ENCODE peak calls at places on chromosomes 11 and 22, in four cellular contexts. One of them, this sample, is unnamed.

GRCh38 chr11:67027483-67027930 is 4.6 kb downstream of the SYT12 start:
- DNase-seq in heart right ventricle: no peak
- DNase-seq in PC-3: no peak
- DNase-seq in hepatocyte: no peak
- DNase-seq in this sample: peak; percentile 33

GRCh38 chr11:62770778-62771143 is 435 bp upstream of the TAF6L start:
- DNase-seq in hepatocyte: peak; percentile 32
- DNase-seq in PC-3: no peak
- DNase-seq in heart right ventricle: no peak
- DNase-seq in this sample: peak; percentile 47

GRCh38 chr11:121105063-121105480 is 4.0 kb downstream of the TECTA start:
- DNase-seq in heart right ventricle: peak; percentile 31
- DNase-seq in hepatocyte: no peak
- DNase-seq in PC-3: no peak
- DNase-seq in this sample: no peak

GRCh38 chr11:34029176-34029575 is 22.4 kb upstream of the CAPRIN1 start:
- DNase-seq in heart right ventricle: no peak
- DNase-seq in hepatocyte: no peak
- DNase-seq in PC-3: no peak
- DNase-seq in this sample: no peak

GRCh38 chr11:105155679-105156078 is 16.1 kb upstream of the CARD18 start:
- DNase-seq in heart right ventricle: no peak
- DNase-seq in hepatocyte: no peak
- DNase-seq in PC-3: no peak
- DNase-seq in this sample: no peak

GRCh38 chr11:119699227-119699626 is 29.8 kb downstream of the NECTIN1 start:
- DNase-seq in heart right ventricle: peak; percentile 83
- DNase-seq in PC-3: no peak
- DNase-seq in hepatocyte: peak; percentile 84
- DNase-seq in this sample: no peak

GRCh38 chr11:77411238-77411637 is 62.7 kb downstream of the PAK1 start:
- DNase-seq in hepatocyte: peak; percentile 11
- DNase-seq in heart right ventricle: peak; percentile 27
- DNase-seq in PC-3: no peak
- DNase-seq in this sample: peak; percentile 56

GRCh38 chr22:24400726-24401596 is 26.4 kb upstream of the ADORA2A start:
- DNase-seq in heart right ventricle: no peak
- DNase-seq in PC-3: no peak
- DNase-seq in hepatocyte: no peak
- DNase-seq in this sample: peak; percentile 50

GRCh38 chr11:119029340-119030028 is 1.2 kb downstream of the SLC37A4 start:
- DNase-seq in PC-3: peak; percentile 16
- DNase-seq in hepatocyte: peak; percentile 89
- DNase-seq in heart right ventricle: no peak
- DNase-seq in this sample: peak; percentile 28

GRCh38 chr11:19777032-19777341 is 64.3 kb downstream of the NAV2 start:
- DNase-seq in hepatocyte: peak; percentile 71
- DNase-seq in PC-3: peak; percentile 4
- DNase-seq in heart right ventricle: no peak
- DNase-seq in this sample: peak; percentile 27

GRCh38 chr11:70019576-70020011 is 58.5 kb upstream of the ANO1 start:
- DNase-seq in heart right ventricle: no peak
- DNase-seq in hepatocyte: no peak
- DNase-seq in PC-3: no peak
- DNase-seq in this sample: no peak

GRCh38 chr11:6646631-6647281 is 8.9 kb downstream of the DCHS1 start:
- DNase-seq in hepatocyte: peak; percentile 74
- DNase-seq in heart right ventricle: peak; percentile 47
- DNase-seq in PC-3: no peak
- DNase-seq in this sample: peak; percentile 68

GRCh38 chr11:117011541-117011908 is 86.7 kb downstream of the SIK3 start:
- DNase-seq in heart right ventricle: no peak
- DNase-seq in hepatocyte: no peak
- DNase-seq in PC-3: no peak
- DNase-seq in this sample: no peak

GRCh38 chr11:70111269-70112016 is 33.3 kb downstream of the ANO1 start:
- DNase-seq in heart right ventricle: peak; percentile 80
- DNase-seq in PC-3: peak; percentile 31
- DNase-seq in hepatocyte: peak; percentile 44
- DNase-seq in this sample: no peak

GRCh38 chr11:93623179-93623578 is 38.3 kb upstream of the CEP295 start:
- DNase-seq in PC-3: no peak
- DNase-seq in hepatocyte: peak; percentile 19
- DNase-seq in heart right ventricle: no peak
- DNase-seq in this sample: peak; percentile 80

GRCh38 chr11:117839936-117840813 is 15.6 kb upstream of the FXYD2 start:
- DNase-seq in PC-3: no peak
- DNase-seq in hepatocyte: no peak
- DNase-seq in heart right ventricle: no peak
- DNase-seq in this sample: no peak

GRCh38 chr11:108535384-108535955 is 37.3 kb upstream of the POGLUT3 start:
- DNase-seq in hepatocyte: no peak
- DNase-seq in PC-3: no peak
- DNase-seq in heart right ventricle: no peak
- DNase-seq in this sample: no peak

GRCh38 chr11:47480762-47481161 is 31.8 kb upstream of the RAPSN start:
- DNase-seq in hepatocyte: no peak
- DNase-seq in PC-3: no peak
- DNase-seq in heart right ventricle: no peak
- DNase-seq in this sample: no peak

GRCh38 chr11:65560555-65561418 is 2.6 kb upstream of the LTBP3 start:
- DNase-seq in hepatocyte: peak; percentile 69
- DNase-seq in PC-3: peak; percentile 56
- DNase-seq in heart right ventricle: peak; percentile 61
- DNase-seq in this sample: no peak

GRCh38 chr11:129278586-129279319 is 86.6 kb upstream of the ARHGAP32 start:
- DNase-seq in PC-3: peak; percentile 43
- DNase-seq in hepatocyte: peak; percentile 64
- DNase-seq in heart right ventricle: peak; percentile 29
- DNase-seq in this sample: no peak

GRCh38 chr11:5933116-5933515 is 8.9 kb upstream of the OR56A3 start:
- DNase-seq in hepatocyte: no peak
- DNase-seq in PC-3: no peak
- DNase-seq in heart right ventricle: no peak
- DNase-seq in this sample: no peak

DNA sequence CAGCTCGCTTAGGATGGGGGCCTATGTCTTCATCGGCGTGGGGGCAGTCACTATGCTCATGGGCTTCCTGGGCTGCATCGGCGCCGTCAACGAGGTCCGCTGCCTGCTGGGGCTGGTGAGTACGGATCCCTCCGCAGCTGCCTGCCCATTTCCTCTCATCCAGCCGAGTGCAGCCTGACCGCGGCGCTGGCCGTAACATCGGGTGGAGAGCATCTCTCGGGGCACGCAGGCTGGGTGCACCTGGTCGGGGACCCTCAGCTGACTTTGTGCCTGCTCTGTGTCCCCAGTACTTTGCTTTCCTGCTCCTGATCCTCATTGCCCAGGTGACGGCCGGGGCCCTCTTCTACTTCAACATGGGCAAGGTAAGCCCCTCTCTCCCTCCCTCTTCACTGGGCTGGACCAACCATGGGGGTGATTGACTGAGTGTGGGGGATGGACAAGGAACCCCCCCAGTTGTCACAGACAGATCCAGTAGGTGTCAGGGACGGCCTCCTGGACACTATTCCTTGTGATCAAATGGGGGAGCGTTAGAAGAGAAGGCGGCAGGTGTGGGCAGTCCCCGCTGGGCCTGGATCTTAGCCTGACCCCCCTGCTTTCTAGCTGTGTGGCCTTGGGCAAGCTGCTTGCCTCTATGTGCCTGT is 39.7 kb downstream of the CD82 start:
- DNase-seq in hepatocyte: no peak
- DNase-seq in heart right ventricle: no peak
- DNase-seq in PC-3: no peak
- DNase-seq in this sample: no peak
- TF ChIP-seq CTCF in hepatocyte: no peak
- TF ChIP-seq CTCF in heart right ventricle: no peak
- TF ChIP-seq CTCF in PC-3: no peak
- TF ChIP-seq CTCF in this sample: no peak

DNA sequence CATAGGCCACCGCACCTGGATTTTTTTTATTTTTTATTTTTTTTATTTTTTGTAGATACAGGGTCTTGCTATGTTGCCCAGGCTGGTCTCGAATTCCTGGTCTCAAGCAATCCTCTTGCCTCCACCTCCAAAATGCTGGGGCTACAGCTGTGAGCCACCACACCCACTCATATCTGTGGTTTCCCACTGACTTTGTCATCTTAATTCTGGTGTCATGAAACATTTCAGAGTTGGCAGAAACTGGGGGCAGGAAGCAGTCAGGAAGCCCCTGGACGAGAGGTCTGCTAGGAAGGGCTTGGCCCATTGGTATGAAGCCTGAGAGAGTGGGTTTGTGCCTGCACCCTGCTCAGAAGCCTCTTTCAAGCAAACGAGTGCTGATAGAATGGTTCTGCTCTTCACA is 49.0 kb downstream of the COMMD9 start:
- DNase-seq in hepatocyte: no peak
- DNase-seq in PC-3: no peak
- DNase-seq in heart right ventricle: no peak
- DNase-seq in this sample: no peak
- H3K4me3 ChIP-seq in hepatocyte: no peak overlapping the region
- H3K4me3 ChIP-seq in PC-3: no peak overlapping the region
- H3K4me3 ChIP-seq in heart right ventricle: no peak overlapping the region
- H3K4me3 ChIP-seq in this sample: no peak overlapping the region

DNA sequence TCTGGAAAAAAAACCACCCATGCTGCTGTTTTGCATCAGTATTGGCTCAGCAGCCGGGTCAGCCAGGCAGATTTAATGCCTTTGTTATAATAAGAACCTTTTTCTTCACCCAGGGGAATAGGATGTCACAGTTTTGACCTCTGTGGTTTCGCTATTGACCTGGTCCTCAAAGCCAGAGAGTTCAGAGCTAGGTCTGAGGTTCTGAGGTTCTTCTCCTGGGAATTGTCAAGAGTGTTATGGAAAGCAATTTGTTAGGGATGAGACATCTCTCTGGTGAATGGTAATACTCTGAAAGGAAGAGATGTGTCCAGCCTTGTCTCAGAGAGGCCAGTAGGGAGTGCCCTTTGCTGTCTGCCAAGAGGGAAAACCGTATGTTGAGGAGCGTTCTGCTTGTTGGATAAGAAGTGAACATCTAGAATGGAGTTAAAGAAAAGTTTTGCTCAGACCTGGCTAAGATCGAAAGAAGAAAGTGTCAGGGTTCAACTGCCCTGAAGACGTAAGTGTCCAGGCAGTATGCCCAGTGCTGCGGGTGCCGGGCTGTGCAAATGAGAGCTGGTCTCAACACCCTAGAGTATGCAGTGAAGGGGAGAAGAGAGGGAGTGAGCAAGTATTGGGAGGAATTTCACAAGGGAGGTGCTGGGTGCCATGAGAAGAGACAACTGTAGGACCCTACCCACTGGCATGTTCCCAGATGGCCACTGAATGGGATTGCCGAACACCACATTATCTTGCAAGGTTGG is 150.9 kb upstream of the TTC12 start:
- DNase-seq in hepatocyte: no peak
- DNase-seq in PC-3: no peak
- DNase-seq in heart right ventricle: no peak
- DNase-seq in this sample: no peak
- TF ChIP-seq CTCF in hepatocyte: peak; percentile 13
- TF ChIP-seq CTCF in PC-3: no peak
- TF ChIP-seq CTCF in heart right ventricle: no peak
- TF ChIP-seq CTCF in this sample: no peak

DNA sequence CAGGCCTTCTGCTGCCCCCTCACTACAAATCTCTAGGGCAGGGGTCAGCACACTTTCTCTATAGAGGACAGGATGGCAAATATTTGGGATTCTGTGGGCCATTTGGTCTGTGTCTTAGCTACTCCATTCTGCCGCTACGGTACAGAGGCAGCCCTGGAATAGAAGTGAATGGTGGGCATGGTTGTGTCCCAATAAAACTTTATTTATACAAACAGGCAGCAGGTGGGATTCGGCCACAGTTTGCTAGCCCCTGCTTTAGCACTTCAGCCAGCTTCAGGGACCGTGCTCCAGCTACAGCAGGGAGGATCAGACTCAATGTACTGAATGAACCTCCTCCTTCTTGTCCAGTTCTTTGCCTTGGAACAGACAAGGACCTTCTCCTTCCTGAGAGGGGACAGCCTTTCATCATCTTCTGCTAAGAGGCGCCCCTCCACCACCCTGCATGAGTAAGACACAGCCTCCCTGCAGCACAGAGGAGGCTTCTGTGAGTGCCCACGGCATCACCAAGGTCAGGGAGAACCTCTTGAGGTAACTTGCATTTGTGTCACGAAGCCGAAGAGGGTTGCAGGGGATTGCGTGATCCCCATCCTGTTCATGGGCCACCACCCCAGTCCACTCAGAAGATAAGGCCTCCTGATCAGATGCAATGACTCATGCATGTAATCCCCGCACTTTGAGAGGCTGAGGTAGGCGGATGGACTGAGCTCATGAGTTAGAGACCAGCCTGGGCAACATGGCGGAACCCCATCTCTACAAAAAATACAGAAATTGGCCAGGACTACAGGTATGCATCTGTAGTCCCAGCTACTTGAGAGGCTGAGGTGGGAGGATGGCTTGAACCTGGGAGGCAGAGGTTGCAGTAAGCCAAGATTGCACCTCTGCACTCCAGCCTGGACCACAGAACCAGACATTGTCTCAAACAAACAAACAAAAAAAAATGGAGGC is 4.6 kb downstream of the C11orf24 start:
- DNase-seq in heart right ventricle: no peak
- DNase-seq in PC-3: no peak
- DNase-seq in hepatocyte: no peak
- DNase-seq in this sample: no peak
- H3K4me3 ChIP-seq in heart right ventricle: no peak overlapping the region
- H3K4me3 ChIP-seq in PC-3: no peak overlapping the region
- H3K4me3 ChIP-seq in hepatocyte: no peak overlapping the region
- H3K4me3 ChIP-seq in this sample: peak overlapping the region; percentile 36

DNA sequence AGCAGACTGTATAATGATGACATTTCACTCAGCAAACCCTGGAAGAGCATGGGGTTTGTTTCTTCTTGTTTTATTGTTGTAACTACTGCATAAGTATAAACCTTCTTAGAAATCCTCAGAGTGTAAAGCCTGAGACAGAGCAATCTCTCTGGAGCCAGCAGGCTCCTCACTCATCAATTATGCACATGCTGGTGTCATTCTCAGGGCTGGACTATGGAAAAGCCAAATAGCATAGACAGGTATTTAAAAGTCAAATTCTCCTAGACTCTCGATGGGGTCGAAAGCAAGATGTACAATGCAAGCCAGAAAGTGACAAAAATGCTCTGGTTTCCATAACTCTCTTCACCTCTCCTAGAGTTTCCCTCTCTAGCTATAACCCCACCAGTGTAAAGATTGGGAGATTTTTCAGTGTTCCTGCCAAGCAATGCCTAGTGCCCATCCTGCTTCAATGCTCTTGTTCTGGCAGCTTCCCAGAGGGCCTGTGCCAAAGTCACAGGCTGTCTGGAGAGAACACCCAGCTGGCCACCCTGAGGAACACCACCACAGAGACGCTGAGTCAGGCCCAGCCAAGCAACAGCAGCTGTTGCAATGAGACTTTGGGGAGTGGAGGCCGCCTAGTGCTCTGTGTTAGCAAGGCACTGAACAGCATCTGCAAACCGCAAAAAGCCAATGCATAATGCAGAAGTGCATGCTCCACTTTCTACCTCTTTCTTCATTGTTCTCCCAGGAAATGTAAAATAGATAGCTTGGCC is 167.9 kb downstream of the NXPE2 start:
- DNase-seq in hepatocyte: peak; percentile 21
- DNase-seq in PC-3: no peak
- DNase-seq in heart right ventricle: peak; percentile 56
- DNase-seq in this sample: no peak
- TF ChIP-seq CTCF in hepatocyte: no peak
- TF ChIP-seq CTCF in PC-3: no peak
- TF ChIP-seq CTCF in heart right ventricle: no peak
- TF ChIP-seq CTCF in this sample: no peak